ENCODE peak calls at places on chromosomes 13 and 19, in ten cellular contexts. W is ovary, E is thoracic aorta, C is retinal pigment epithelial cell, K is brain microvascular endothelial cell, U is pancreas, J is mammary epithelial cell, H is body of pancreas, G is uterus, S is HCT116. M is an unnamed sample.

GRCh38 chr19:35751839-35752745 is 3.7 kb downstream of the LIN37 start:
- DNase-seq in H (no peak), G (no peak), J (no peak), E (no peak), W (no peak), C (no peak), S (no peak), U (no peak), K (no peak), M (no peak)

GRCh38 chr13:33045829-33046592 is 29.8 kb downstream of the KL start:
- DNase-seq in E (no peak), C (no peak), K (no peak), U (no peak), W (no peak), H (no peak), S (no peak), G (no peak), J (no peak), M (peak; percentile 59)

GRCh38 chr13:107203146-107203847 is 635.4 kb upstream of the ARGLU1 start:
- DNase-seq in H (no peak), S (no peak), U (no peak), E (no peak), C (no peak), G (no peak), W (no peak), J (no peak), K (peak; percentile 15), M (no peak)

GRCh38 chr13:102571075-102571474 is 25.7 kb upstream of the TPP2 start:
- DNase-seq in W (no peak), H (no peak), E (no peak), G (no peak), U (no peak), K (no peak), S (no peak), J (no peak), C (no peak), M (no peak)

GRCh38 chr19:18610556-18611326 is 1.9 kb upstream of the TMEM59L start:
- DNase-seq in K (no peak), U (no peak), E (no peak), G (no peak), S (no peak), H (no peak), J (no peak), W (no peak), C (no peak), M (no peak)

GRCh38 chr13:113980489-113981064 is 6.7 kb upstream of the C13orf46 start:
- DNase-seq in H (no peak), E (no peak), C (no peak), G (no peak), J (no peak), W (no peak), K (no peak), U (no peak), S (no peak), M (no peak)

GRCh38 chr19:55647732-55648656 is at the start of gene CCDC106:
- DNase-seq in C (no peak), H (peak; percentile 69), K (peak; percentile 60), G (peak; percentile 78), E (no peak), W (peak; percentile 80), U (peak; percentile 63), J (peak; percentile 27), S (no peak), M (no peak)

GRCh38 chr19:14116918-14117578 is 514 bp downstream of the PRKACA start:
- DNase-seq in H (peak; percentile 33), W (peak; percentile 55), G (peak; percentile 50), U (peak; percentile 49), C (no peak), E (no peak), J (no peak), S (no peak), K (no peak), M (no peak)

GRCh38 chr13:73677041-73677589 is 457.1 kb downstream of the KLF12 start:
- DNase-seq in K (peak; percentile 87), H (no peak), C (no peak), G (no peak), W (no peak), J (peak; percentile 95), S (no peak), E (no peak), U (no peak), M (no peak)

GRCh38 chr13:76020421-76020955 is 384.4 kb downstream of the LMO7 start:
- DNase-seq in H (no peak), J (no peak), E (no peak), G (no peak), C (no peak), K (no peak), U (no peak), S (no peak), W (no peak), M (no peak)

GRCh38 chr19:7679017-7679720 is 1.5 kb upstream of the TRAPPC5 start:
- DNase-seq in J (no peak), W (no peak), K (no peak), U (no peak), H (no peak), E (no peak), S (no peak), G (no peak), C (no peak), M (no peak)

GRCh38 chr13:112710855-112711527 is 21.2 kb downstream of the ATP11A start:
- DNase-seq in G (peak; percentile 62), E (no peak), U (no peak), K (no peak), S (no peak), H (no peak), J (no peak), W (peak; percentile 38), C (no peak), M (no peak)

GRCh38 chr19:44808463-44809371 is at the start of gene BCAM:
- DNase-seq in U (peak; percentile 74), S (no peak), G (peak; percentile 82), C (no peak), W (peak; percentile 87), E (no peak), H (peak; percentile 90), K (no peak), J (peak; percentile 40), M (no peak)

GRCh38 chr13:44063467-44063866 is 183.8 kb downstream of the LACC1 start:
- DNase-seq in J (no peak), E (no peak), W (no peak), S (no peak), C (no peak), U (no peak), K (no peak), G (no peak), H (no peak), M (no peak)

GRCh38 chr13:26050568-26051230 is 1.1 kb downstream of the SHISA2 start:
- DNase-seq in U (no peak), W (no peak), E (no peak), J (peak; percentile 48), G (no peak), K (no peak), H (peak; percentile 12), S (no peak), C (no peak), M (no peak)

DNA sequence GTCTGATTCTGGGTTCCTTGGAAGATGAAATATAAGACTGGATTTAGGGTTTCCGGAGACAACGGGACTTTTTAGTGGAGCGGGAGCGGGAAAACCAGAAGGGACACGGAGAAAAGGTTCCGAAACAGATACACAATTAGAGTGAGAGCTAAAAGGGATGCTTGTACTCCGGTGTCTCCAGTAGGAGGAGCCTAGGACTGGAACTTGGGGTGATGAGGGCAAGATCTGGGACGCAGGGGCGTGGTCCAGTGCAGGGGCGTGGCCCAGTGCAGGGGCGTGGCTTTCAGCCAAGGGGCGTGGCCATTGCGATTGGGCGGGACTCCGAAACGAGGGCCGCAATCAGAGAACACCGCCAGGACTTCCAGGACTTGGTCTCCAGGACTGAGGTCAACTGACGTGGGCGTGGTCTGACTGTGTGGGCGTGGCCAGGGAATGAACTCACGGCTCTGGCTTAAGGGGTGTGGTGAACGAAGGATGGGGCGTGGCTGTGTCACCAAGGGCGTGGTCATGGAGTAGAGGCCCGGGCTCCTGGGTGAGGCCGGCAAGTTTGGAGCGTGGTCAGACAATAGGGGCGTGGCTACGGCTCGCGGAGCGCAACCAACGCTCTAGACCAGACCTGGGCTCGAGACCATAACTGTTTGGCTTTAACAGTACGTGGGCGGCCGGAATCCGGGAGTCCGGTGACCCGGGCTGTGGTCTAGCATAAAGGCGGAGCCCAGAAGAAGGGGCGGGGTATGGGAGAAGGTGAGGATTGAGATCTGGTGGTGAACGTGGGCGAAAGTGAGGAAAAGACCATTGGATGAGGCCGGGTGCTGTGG is at the start of gene DKKL1:
- DNase-seq in J (peak; percentile 99), S (peak; percentile 99), E (peak; percentile 99), W (peak; percentile 100), U (peak; percentile 99), C (peak; percentile 91), G (peak; percentile 100), H (peak; percentile 100), K (peak; percentile 100), M (peak; percentile 96)
- TF ChIP-seq CTCF in J (no peak), S (peak; percentile 22), E (no peak), W (no peak), U (no peak), C (peak; percentile 22), G (peak; percentile 15), H (no peak), K (peak; percentile 5), M (no peak)

DNA sequence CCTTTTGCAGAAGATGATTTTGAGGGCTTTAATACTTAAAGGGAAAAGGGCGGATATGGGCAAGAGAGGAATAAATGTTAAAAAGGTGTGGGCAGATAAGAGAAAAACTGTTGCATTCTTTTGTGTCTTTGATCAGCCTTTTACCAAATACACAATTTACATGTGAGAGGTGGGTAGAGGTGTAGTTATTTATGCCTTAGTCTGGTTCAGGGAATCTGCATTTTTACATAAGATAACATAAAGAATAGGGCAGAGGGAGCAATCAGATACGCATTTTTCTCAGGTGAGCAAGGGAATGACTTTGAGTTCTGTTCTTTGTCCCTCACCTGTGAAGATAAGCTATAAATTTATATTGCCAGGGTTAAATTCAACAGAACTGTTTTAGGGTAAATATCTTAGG is 708.4 kb upstream of the SLITRK1 start:
- DNase-seq in S (no peak), E (no peak), C (no peak), J (no peak), W (no peak), H (no peak), G (no peak), U (no peak), K (no peak), M (no peak)
- H3K4me3 ChIP-seq in S (no peak overlapping the region), E (no peak overlapping the region), C (no peak overlapping the region), J (no peak overlapping the region), W (no peak overlapping the region), H (no peak overlapping the region), G (no peak overlapping the region), U (no peak overlapping the region), K (no peak overlapping the region), M (no peak overlapping the region)

DNA sequence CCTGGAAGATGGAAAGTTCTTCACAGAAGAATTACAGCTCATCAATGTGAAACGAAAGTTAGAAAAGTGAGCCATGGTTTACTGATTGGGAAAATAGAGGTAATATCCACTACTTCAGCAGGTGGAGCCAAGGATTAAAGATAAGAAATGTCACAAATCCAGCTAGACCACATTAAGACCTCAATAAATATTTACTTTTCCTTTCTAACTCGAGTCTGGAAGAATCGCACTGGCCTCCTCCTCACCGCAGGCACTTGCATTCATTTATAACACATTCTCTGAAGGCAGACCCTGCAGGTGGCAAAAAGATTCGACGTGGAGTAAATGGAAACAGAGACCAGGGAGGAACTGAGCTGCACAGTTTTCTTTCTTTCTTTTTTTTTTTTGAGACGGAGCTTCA is 7.4 kb downstream of the SLC35E1 start:
- DNase-seq in H (peak; percentile 45), W (no peak), G (no peak), U (no peak), S (no peak), E (no peak), C (no peak), K (no peak), J (no peak), M (peak; percentile 82)
- TF ChIP-seq CTCF in H (no peak), W (no peak), G (no peak), U (no peak), S (no peak), E (no peak), C (no peak), K (no peak), J (no peak), M (peak; percentile 22)

GRCh38 chr13:111551421-111551820 is 231.0 kb downstream of the TEX29 start:
- DNase-seq in C (no peak), W (no peak), U (peak; percentile 65), J (no peak), H (peak; percentile 82), S (no peak), K (no peak), G (no peak), E (no peak), M (no peak)
- H3K4me3 ChIP-seq in C (no peak overlapping the region), W (no peak overlapping the region), U (no peak overlapping the region), J (no peak overlapping the region), H (no peak overlapping the region), S (no peak overlapping the region), K (no peak overlapping the region), G (no peak overlapping the region), E (no peak overlapping the region), M (no peak overlapping the region)

M was measured in LNCaP clone FGC.